ENCODE peak calls at places on chromosomes 12 and 14, in five cellular contexts. One of them, this sample, is unnamed. For H3K4me1, the result is how much of the 10 kb centered on the place peaks cover.

GRCh38 chr14:90830931-90831701 is 14.9 kb upstream of the TTC7B start:
- DNase-seq in OCI-LY7: no peak
- DNase-seq in hepatocyte: no peak
- DNase-seq in testis: no peak
- DNase-seq in effector memory CD4-positive, alpha-beta T cell: no peak
- DNase-seq in this sample: no peak

GRCh38 chr12:106586803-106587684 is 4.2 kb downstream of the RFX4 start:
- DNase-seq in effector memory CD4-positive, alpha-beta T cell: no peak
- DNase-seq in testis: no peak
- DNase-seq in hepatocyte: no peak
- DNase-seq in OCI-LY7: no peak
- DNase-seq in this sample: no peak

GRCh38 chr12:121812320-121812871 is 8.6 kb downstream of the SETD1B start:
- DNase-seq in OCI-LY7: peak
- DNase-seq in testis: peak
- DNase-seq in effector memory CD4-positive, alpha-beta T cell: no peak
- DNase-seq in hepatocyte: peak
- DNase-seq in this sample: peak

GRCh38 chr14:72544615-72545387 is 349.1 kb downstream of the DPF3 start:
- DNase-seq in testis: no peak
- DNase-seq in OCI-LY7: no peak
- DNase-seq in hepatocyte: no peak
- DNase-seq in effector memory CD4-positive, alpha-beta T cell: no peak
- DNase-seq in this sample: no peak

GRCh38 chr14:97336179-97336578 is 539.0 kb downstream of the VRK1 start:
- DNase-seq in hepatocyte: no peak
- DNase-seq in effector memory CD4-positive, alpha-beta T cell: no peak
- DNase-seq in testis: no peak
- DNase-seq in OCI-LY7: no peak
- DNase-seq in this sample: no peak

GRCh38 chr14:87944987-87945604 is 47.9 kb downstream of the GALC start:
- DNase-seq in hepatocyte: peak
- DNase-seq in OCI-LY7: peak
- DNase-seq in effector memory CD4-positive, alpha-beta T cell: no peak
- DNase-seq in testis: no peak
- DNase-seq in this sample: peak

GRCh38 chr12:13368431-13368830 is 171.9 kb downstream of the EMP1 start:
- DNase-seq in testis: no peak
- DNase-seq in effector memory CD4-positive, alpha-beta T cell: no peak
- DNase-seq in OCI-LY7: no peak
- DNase-seq in hepatocyte: no peak
- DNase-seq in this sample: no peak

GRCh38 chr12:106506691-106507090 is 76.1 kb upstream of the RFX4 start:
- DNase-seq in testis: no peak
- DNase-seq in hepatocyte: no peak
- DNase-seq in OCI-LY7: no peak
- DNase-seq in effector memory CD4-positive, alpha-beta T cell: no peak
- DNase-seq in this sample: no peak

GRCh38 chr14:46344327-46344937 is 307.1 kb downstream of the RPL10L start:
- DNase-seq in OCI-LY7: peak
- DNase-seq in effector memory CD4-positive, alpha-beta T cell: no peak
- DNase-seq in testis: peak
- DNase-seq in hepatocyte: peak
- DNase-seq in this sample: no peak

GRCh38 chr14:69087061-69087461 is 65.9 kb downstream of the DCAF5 start:
- DNase-seq in hepatocyte: no peak
- DNase-seq in OCI-LY7: no peak
- DNase-seq in testis: no peak
- DNase-seq in effector memory CD4-positive, alpha-beta T cell: no peak
- DNase-seq in this sample: no peak

GRCh38 chr12:121489874-121490273 is 90.0 kb downstream of the RNF34 start:
- DNase-seq in OCI-LY7: no peak
- DNase-seq in testis: no peak
- DNase-seq in effector memory CD4-positive, alpha-beta T cell: no peak
- DNase-seq in hepatocyte: no peak
- DNase-seq in this sample: no peak

GRCh38 chr12:16599081-16599480 is 6.9 kb downstream of the LMO3 start:
- DNase-seq in hepatocyte: no peak
- DNase-seq in testis: no peak
- DNase-seq in OCI-LY7: no peak
- DNase-seq in effector memory CD4-positive, alpha-beta T cell: no peak
- DNase-seq in this sample: no peak

GRCh38 chr12:65278576-65279386 is at the start of gene MSRB3:
- DNase-seq in hepatocyte: peak
- DNase-seq in OCI-LY7: no peak
- DNase-seq in testis: peak
- DNase-seq in effector memory CD4-positive, alpha-beta T cell: no peak
- DNase-seq in this sample: no peak

GRCh38 chr14:23301969-23302289 is 730 bp downstream of the PPP1R3E start:
- DNase-seq in hepatocyte: no peak
- DNase-seq in testis: no peak
- DNase-seq in effector memory CD4-positive, alpha-beta T cell: no peak
- DNase-seq in OCI-LY7: no peak
- DNase-seq in this sample: no peak

GRCh38 chr12:105843989-105844768 is 294.6 kb downstream of the NUAK1 start:
- DNase-seq in effector memory CD4-positive, alpha-beta T cell: no peak
- DNase-seq in testis: no peak
- DNase-seq in OCI-LY7: no peak
- DNase-seq in hepatocyte: peak
- DNase-seq in this sample: no peak

GRCh38 chr14:97021001-97021400 is 223.8 kb downstream of the VRK1 start:
- DNase-seq in OCI-LY7: no peak
- DNase-seq in testis: peak
- DNase-seq in hepatocyte: no peak
- DNase-seq in effector memory CD4-positive, alpha-beta T cell: no peak
- DNase-seq in this sample: no peak

GRCh38 chr12:6534158-6534913 is at the start of gene GAPDH:
- DNase-seq in hepatocyte: peak
- DNase-seq in effector memory CD4-positive, alpha-beta T cell: peak
- DNase-seq in OCI-LY7: peak
- DNase-seq in testis: peak
- DNase-seq in this sample: peak
- H3K4me1 ChIP-seq in hepatocyte: under half
- H3K4me1 ChIP-seq in effector memory CD4-positive, alpha-beta T cell: half or more
- H3K4me1 ChIP-seq in OCI-LY7: under half
- H3K4me1 ChIP-seq in testis: under half
- H3K4me1 ChIP-seq in this sample: half or more

GRCh38 chr14:92356677-92357076 is 33.7 kb downstream of the SLC24A4 start:
- DNase-seq in testis: no peak
- DNase-seq in OCI-LY7: peak
- DNase-seq in effector memory CD4-positive, alpha-beta T cell: no peak
- DNase-seq in hepatocyte: no peak
- DNase-seq in this sample: no peak
- H3K4me1 ChIP-seq in testis: under half
- H3K4me1 ChIP-seq in OCI-LY7: under half
- H3K4me1 ChIP-seq in effector memory CD4-positive, alpha-beta T cell: under half
- H3K4me1 ChIP-seq in hepatocyte: under half
- H3K4me1 ChIP-seq in this sample: under half

GRCh38 chr12:116043673-116044072 is 233.8 kb downstream of the MED13L start:
- DNase-seq in OCI-LY7: no peak
- DNase-seq in effector memory CD4-positive, alpha-beta T cell: no peak
- DNase-seq in testis: no peak
- DNase-seq in hepatocyte: no peak
- DNase-seq in this sample: no peak
- H3K4me1 ChIP-seq in OCI-LY7: under half
- H3K4me1 ChIP-seq in effector memory CD4-positive, alpha-beta T cell: under half
- H3K4me1 ChIP-seq in testis: under half
- H3K4me1 ChIP-seq in hepatocyte: under half
- H3K4me1 ChIP-seq in this sample: under half

GRCh38 chr12:3233813-3234212 is 156.6 kb downstream of the TSPAN9 start:
- DNase-seq in OCI-LY7: no peak
- DNase-seq in testis: no peak
- DNase-seq in hepatocyte: peak
- DNase-seq in effector memory CD4-positive, alpha-beta T cell: no peak
- DNase-seq in this sample: no peak

GRCh38 chr12:3229577-3229976 is 152.4 kb downstream of the TSPAN9 start:
- DNase-seq in hepatocyte: no peak
- DNase-seq in OCI-LY7: peak
- DNase-seq in effector memory CD4-positive, alpha-beta T cell: no peak
- DNase-seq in testis: no peak
- DNase-seq in this sample: no peak

GRCh38 chr12:3230758-3231375 is 153.7 kb downstream of the TSPAN9 start:
- DNase-seq in effector memory CD4-positive, alpha-beta T cell: no peak
- DNase-seq in testis: no peak
- DNase-seq in hepatocyte: no peak
- DNase-seq in OCI-LY7: no peak
- DNase-seq in this sample: no peak

GRCh38 chr12:3228587-3228986 is 151.4 kb downstream of the TSPAN9 start:
- DNase-seq in testis: no peak
- DNase-seq in OCI-LY7: no peak
- DNase-seq in hepatocyte: no peak
- DNase-seq in effector memory CD4-positive, alpha-beta T cell: no peak
- DNase-seq in this sample: no peak

GRCh38 chr12:3231399-3231876 is 154.3 kb downstream of the TSPAN9 start:
- DNase-seq in testis: no peak
- DNase-seq in effector memory CD4-positive, alpha-beta T cell: no peak
- DNase-seq in hepatocyte: no peak
- DNase-seq in OCI-LY7: no peak
- DNase-seq in this sample: no peak
- H3K4me1 ChIP-seq in testis: under half
- H3K4me1 ChIP-seq in effector memory CD4-positive, alpha-beta T cell: under half
- H3K4me1 ChIP-seq in hepatocyte: under half
- H3K4me1 ChIP-seq in OCI-LY7: under half
- H3K4me1 ChIP-seq in this sample: under half

GRCh38 chr12:113064395-113065125 is 8.0 kb downstream of the DTX1 start:
- DNase-seq in hepatocyte: no peak
- DNase-seq in OCI-LY7: peak
- DNase-seq in effector memory CD4-positive, alpha-beta T cell: no peak
- DNase-seq in testis: no peak
- DNase-seq in this sample: no peak
- H3K4me1 ChIP-seq in hepatocyte: under half
- H3K4me1 ChIP-seq in OCI-LY7: half or more
- H3K4me1 ChIP-seq in effector memory CD4-positive, alpha-beta T cell: under half
- H3K4me1 ChIP-seq in testis: under half
- H3K4me1 ChIP-seq in this sample: under half

GRCh38 chr14:101979666-101980065 is 15.3 kb downstream of the DYNC1H1 start:
- DNase-seq in OCI-LY7: no peak
- DNase-seq in hepatocyte: no peak
- DNase-seq in testis: no peak
- DNase-seq in effector memory CD4-positive, alpha-beta T cell: no peak
- DNase-seq in this sample: no peak
- H3K4me1 ChIP-seq in OCI-LY7: under half
- H3K4me1 ChIP-seq in hepatocyte: under half
- H3K4me1 ChIP-seq in testis: under half
- H3K4me1 ChIP-seq in effector memory CD4-positive, alpha-beta T cell: under half
- H3K4me1 ChIP-seq in this sample: under half

GRCh38 chr12:52331039-52331438 is 9.8 kb upstream of the KRT83 start:
- DNase-seq in effector memory CD4-positive, alpha-beta T cell: no peak
- DNase-seq in hepatocyte: no peak
- DNase-seq in OCI-LY7: no peak
- DNase-seq in testis: no peak
- DNase-seq in this sample: no peak

GRCh38 chr12:52334185-52334584 is 13.0 kb upstream of the KRT83 start:
- DNase-seq in hepatocyte: no peak
- DNase-seq in OCI-LY7: no peak
- DNase-seq in testis: no peak
- DNase-seq in effector memory CD4-positive, alpha-beta T cell: no peak
- DNase-seq in this sample: no peak

GRCh38 chr12:52332381-52332780 is 11.2 kb upstream of the KRT83 start:
- DNase-seq in hepatocyte: no peak
- DNase-seq in effector memory CD4-positive, alpha-beta T cell: no peak
- DNase-seq in testis: no peak
- DNase-seq in OCI-LY7: no peak
- DNase-seq in this sample: no peak

GRCh38 chr12:52333321-52333720 is 12.1 kb upstream of the KRT83 start:
- DNase-seq in hepatocyte: no peak
- DNase-seq in testis: no peak
- DNase-seq in OCI-LY7: no peak
- DNase-seq in effector memory CD4-positive, alpha-beta T cell: no peak
- DNase-seq in this sample: no peak

DNA sequence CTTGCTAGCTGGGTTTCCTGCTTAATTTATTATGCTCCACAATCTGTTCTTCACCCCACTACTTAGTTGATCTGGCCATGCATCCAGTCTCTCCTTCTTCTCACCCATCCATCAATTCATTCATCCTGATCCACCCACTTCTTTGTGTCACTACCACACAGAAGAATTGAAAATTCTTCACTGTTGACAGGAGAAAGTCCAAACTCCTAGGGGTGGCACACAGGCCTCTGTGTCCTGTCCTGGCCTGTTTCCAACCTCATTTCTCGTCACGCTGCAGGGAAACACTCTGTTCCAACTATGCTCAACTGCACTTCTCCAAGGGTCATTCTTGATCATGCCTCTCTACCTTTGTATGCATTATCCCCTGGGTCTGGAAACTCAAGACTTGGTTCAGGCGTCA is 10.6 kb upstream of the KRT83 start:
- DNase-seq in effector memory CD4-positive, alpha-beta T cell: no peak
- DNase-seq in testis: no peak
- DNase-seq in OCI-LY7: no peak
- DNase-seq in hepatocyte: no peak
- DNase-seq in this sample: no peak
- H3K4me1 ChIP-seq in effector memory CD4-positive, alpha-beta T cell: under half
- H3K4me1 ChIP-seq in testis: under half
- H3K4me1 ChIP-seq in OCI-LY7: under half
- H3K4me1 ChIP-seq in hepatocyte: under half
- H3K4me1 ChIP-seq in this sample: under half

GRCh38 chr12:110307372-110307771 is 26.3 kb downstream of the ATP2A2 start:
- DNase-seq in hepatocyte: no peak
- DNase-seq in effector memory CD4-positive, alpha-beta T cell: no peak
- DNase-seq in testis: no peak
- DNase-seq in OCI-LY7: no peak
- DNase-seq in this sample: no peak

GRCh38 chr12:110301065-110301806 is 20.2 kb downstream of the ATP2A2 start:
- DNase-seq in testis: no peak
- DNase-seq in OCI-LY7: no peak
- DNase-seq in hepatocyte: no peak
- DNase-seq in effector memory CD4-positive, alpha-beta T cell: no peak
- DNase-seq in this sample: no peak

DNA sequence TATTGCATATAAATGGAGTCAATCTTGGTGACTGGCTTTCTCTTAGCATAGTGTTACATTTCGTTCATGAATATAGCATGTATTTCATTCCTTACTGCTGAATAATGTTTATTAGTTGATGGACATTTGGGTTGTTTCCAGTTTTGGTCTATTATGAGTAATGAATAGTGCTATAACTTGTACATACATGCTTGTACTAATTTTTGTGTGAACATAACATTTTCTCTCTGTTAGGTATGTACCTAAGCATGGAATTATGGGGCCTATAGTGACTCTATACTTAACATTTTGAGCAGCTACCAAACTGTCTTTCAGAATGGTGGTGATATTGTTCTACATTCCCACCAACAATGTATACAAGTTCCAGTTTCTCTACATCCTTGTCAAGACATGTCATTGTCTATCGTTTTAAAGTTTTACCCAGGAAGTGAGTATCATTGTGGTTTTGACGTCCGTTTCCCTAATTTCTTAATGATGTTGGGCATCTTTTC is 23.1 kb downstream of the ATP2A2 start:
- DNase-seq in effector memory CD4-positive, alpha-beta T cell: no peak
- DNase-seq in testis: no peak
- DNase-seq in OCI-LY7: no peak
- DNase-seq in hepatocyte: no peak
- DNase-seq in this sample: no peak
- H3K4me1 ChIP-seq in effector memory CD4-positive, alpha-beta T cell: under half
- H3K4me1 ChIP-seq in testis: under half
- H3K4me1 ChIP-seq in OCI-LY7: under half
- H3K4me1 ChIP-seq in hepatocyte: under half
- H3K4me1 ChIP-seq in this sample: under half

This sample was measured in CD8-positive, alpha-beta memory T cell.